ENCODE peak calls at places on chromosomes 6 and 20, in seven cellular contexts. V is WTC11; N is CD4-positive, alpha-beta T cell; G is NCI-H748 treated with DMSO at 0.1 percent for 48 hours; E is stimulated activated CD4-positive, alpha-beta T cell treated with anti-CD3 and anti-CD28 coated beads, Interleukin-15, amount 100 ng/mL, for 1 hour; M is NCI-H1092 treated with DMSO at 0.1 percent for 48 hours; D is cardiac fibroblast. L is an unnamed sample.

GRCh38 chr20:29497261-29497671 is 1760.2 kb upstream of the DEFB115 start:
- DNase-seq in V (no peak), M (peak), G (peak), E (no peak), D (peak), N (no peak), L (no peak)

GRCh38 chr6:116616757-116617093 is 446 bp downstream of the RSPH4A start:
- DNase-seq in E (no peak), V (peak), G (no peak), M (no peak), D (no peak), N (peak), L (no peak)

GRCh38 chr6:87909849-87910248 is 137.8 kb upstream of the SPACA1 start:
- DNase-seq in E (no peak), G (no peak), V (no peak), N (no peak), M (no peak), D (peak), L (peak)

GRCh38 chr6:108684809-108685329 is 124.2 kb downstream of the FOXO3 start:
- DNase-seq in G (no peak), V (no peak), D (no peak), M (no peak), N (no peak), E (no peak), L (peak)

GRCh38 chr6:25851961-25852360 is 20.1 kb upstream of the SLC17A1 start:
- DNase-seq in N (no peak), E (no peak), D (no peak), G (no peak), M (no peak), V (no peak), L (no peak)

GRCh38 chr20:54123587-54124180 is 50.1 kb downstream of the CYP24A1 start:
- DNase-seq in M (no peak), N (no peak), E (no peak), D (peak), G (no peak), V (peak), L (peak)

GRCh38 chr6:119207973-119208725 is 129.7 kb upstream of the FAM184A start:
- DNase-seq in E (no peak), G (no peak), D (peak), N (no peak), V (no peak), M (no peak), L (peak)

GRCh38 chr6:96853083-96853482 is 15.8 kb upstream of the GPR63 start:
- DNase-seq in V (no peak), M (no peak), N (no peak), E (no peak), D (peak), G (no peak), L (peak)

GRCh38 chr6:77368660-77369313 is 94.5 kb downstream of the HTR1B start:
- DNase-seq in V (peak), N (no peak), M (no peak), G (no peak), E (no peak), D (peak), L (peak)

GRCh38 chr6:24228681-24229255 is 102.8 kb downstream of the NRSN1 start:
- DNase-seq in G (no peak), D (peak), M (no peak), E (no peak), N (no peak), V (no peak), L (peak)

GRCh38 chr6:15513131-15513771 is 149.6 kb downstream of the DTNBP1 start:
- DNase-seq in V (no peak), N (no peak), G (no peak), M (no peak), E (no peak), D (no peak), L (no peak)